ENCODE peak calls at places on chromosomes 4 and X, in four cellular contexts. J is NCI-H1092, S is NCI-H510A, G is AG10803. K is an unnamed sample.

GRCh38 chrX:116379854-116380253 is 56.6 kb upstream of the SLC6A14 start:
- DNase-seq in J (no peak), S (no peak), G (peak), K (no peak)

GRCh38 chrX:110678591-110678990 is 117.0 kb downstream of the CHRDL1 start:
- DNase-seq in J (no peak), S (no peak), G (no peak), K (no peak)

GRCh38 chr4:156970501-156971167 is 965 bp downstream of the PDGFC start:
- DNase-seq in J (peak), S (no peak), G (peak), K (no peak)

GRCh38 chrX:16140983-16141382 is 17.6 kb downstream of the GRPR start:
- DNase-seq in J (no peak), S (no peak), G (no peak), K (no peak)

GRCh38 chrX:70052895-70053615 is 3.3 kb upstream of the AWAT2 start:
- DNase-seq in J (no peak), S (no peak), G (no peak), K (no peak)

GRCh38 chr4:151004222-151004621 is 10.9 kb downstream of the LRBA start:
- DNase-seq in J (no peak), S (no peak), G (peak), K (no peak)

GRCh38 chr4:41108481-41108880 is 105.9 kb downstream of the APBB2 start:
- DNase-seq in J (no peak), S (no peak), G (no peak), K (no peak)

GRCh38 chr4:169008478-169008877 is 1.6 kb downstream of the CBR4 start:
- DNase-seq in J (no peak), S (no peak), G (no peak), K (no peak)

GRCh38 chr4:90503677-90504076 is 376.5 kb downstream of the CCSER1 start:
- DNase-seq in J (no peak), S (no peak), G (no peak), K (no peak)

K was measured in stimulated activated CD8-positive, alpha-beta memory T cell treated with anti-CD3 and anti-CD28 coated beads, Interleukin-12 subunit alpha, Interleukin-12 subunit beta, amount 100 ng/mL, for 1 hour.